ENCODE peak calls at places on chromosomes 6 and 20, in nine cellular contexts. One of them, this sample, is unnamed.

GRCh38 chr6:96621983-96622382 is 59.1 kb downstream of the FHL5 start:
- DNase-seq in lower leg skin: no peak
- DNase-seq in lower lobe of right lung: no peak
- DNase-seq in HFFc6: no peak
- DNase-seq in endothelial cell: no peak
- DNase-seq in suprapubic skin: no peak
- DNase-seq in cardiac fibroblast: no peak
- DNase-seq in AG10803: no peak
- DNase-seq in breast epithelium: no peak
- DNase-seq in this sample: no peak

GRCh38 chr20:54132612-54133433 is 41.0 kb downstream of the CYP24A1 start:
- DNase-seq in lower leg skin: no peak
- DNase-seq in lower lobe of right lung: no peak
- DNase-seq in HFFc6: peak
- DNase-seq in endothelial cell: no peak
- DNase-seq in suprapubic skin: no peak
- DNase-seq in cardiac fibroblast: peak
- DNase-seq in AG10803: peak
- DNase-seq in breast epithelium: peak
- DNase-seq in this sample: no peak

GRCh38 chr20:50593005-50593335 is 82.8 kb downstream of the PTPN1 start:
- DNase-seq in lower leg skin: no peak
- DNase-seq in lower lobe of right lung: no peak
- DNase-seq in HFFc6: no peak
- DNase-seq in endothelial cell: no peak
- DNase-seq in suprapubic skin: no peak
- DNase-seq in cardiac fibroblast: no peak
- DNase-seq in AG10803: no peak
- DNase-seq in breast epithelium: no peak
- DNase-seq in this sample: no peak

GRCh38 chr6:86017236-86017635 is 374.6 kb upstream of the SYNCRIP start:
- DNase-seq in lower leg skin: no peak
- DNase-seq in lower lobe of right lung: no peak
- DNase-seq in HFFc6: no peak
- DNase-seq in endothelial cell: no peak
- DNase-seq in suprapubic skin: no peak
- DNase-seq in cardiac fibroblast: no peak
- DNase-seq in AG10803: no peak
- DNase-seq in breast epithelium: no peak
- DNase-seq in this sample: no peak

GRCh38 chr6:30942338-30943060 is 1.7 kb downstream of the MUCL3 start:
- DNase-seq in lower leg skin: peak
- DNase-seq in lower lobe of right lung: peak
- DNase-seq in HFFc6: peak
- DNase-seq in endothelial cell: peak
- DNase-seq in suprapubic skin: no peak
- DNase-seq in cardiac fibroblast: peak
- DNase-seq in AG10803: peak
- DNase-seq in breast epithelium: peak
- DNase-seq in this sample: peak

GRCh38 chr20:33387177-33387576 is 14.1 kb downstream of the CDK5RAP1 start:
- DNase-seq in lower leg skin: peak
- DNase-seq in lower lobe of right lung: no peak
- DNase-seq in HFFc6: peak
- DNase-seq in endothelial cell: no peak
- DNase-seq in suprapubic skin: no peak
- DNase-seq in cardiac fibroblast: peak
- DNase-seq in AG10803: peak
- DNase-seq in breast epithelium: no peak
- DNase-seq in this sample: no peak

GRCh38 chr20:60715172-60715571 is 536.9 kb upstream of the CDH4 start:
- DNase-seq in lower leg skin: no peak
- DNase-seq in lower lobe of right lung: no peak
- DNase-seq in HFFc6: no peak
- DNase-seq in endothelial cell: no peak
- DNase-seq in suprapubic skin: no peak
- DNase-seq in cardiac fibroblast: no peak
- DNase-seq in AG10803: no peak
- DNase-seq in breast epithelium: no peak
- DNase-seq in this sample: no peak

GRCh38 chr6:156998824-156999330 is 221.7 kb downstream of the ARID1B start:
- DNase-seq in lower leg skin: no peak
- DNase-seq in lower lobe of right lung: no peak
- DNase-seq in HFFc6: no peak
- DNase-seq in endothelial cell: no peak
- DNase-seq in suprapubic skin: no peak
- DNase-seq in cardiac fibroblast: no peak
- DNase-seq in AG10803: no peak
- DNase-seq in breast epithelium: no peak
- DNase-seq in this sample: no peak

GRCh38 chr20:9978395-9979004 is 56.3 kb upstream of the ANKEF1 start:
- DNase-seq in lower leg skin: no peak
- DNase-seq in lower lobe of right lung: no peak
- DNase-seq in HFFc6: peak
- DNase-seq in endothelial cell: peak
- DNase-seq in suprapubic skin: no peak
- DNase-seq in cardiac fibroblast: peak
- DNase-seq in AG10803: peak
- DNase-seq in breast epithelium: peak
- DNase-seq in this sample: no peak

GRCh38 chr6:108945686-108946158 is 97.5 kb downstream of the ARMC2 start:
- DNase-seq in lower leg skin: peak
- DNase-seq in lower lobe of right lung: peak
- DNase-seq in HFFc6: peak
- DNase-seq in endothelial cell: no peak
- DNase-seq in suprapubic skin: peak
- DNase-seq in cardiac fibroblast: peak
- DNase-seq in AG10803: peak
- DNase-seq in breast epithelium: no peak
- DNase-seq in this sample: no peak

GRCh38 chr20:4601630-4602296 is 119.9 kb upstream of the PRND start:
- DNase-seq in lower leg skin: no peak
- DNase-seq in lower lobe of right lung: no peak
- DNase-seq in HFFc6: no peak
- DNase-seq in endothelial cell: no peak
- DNase-seq in suprapubic skin: no peak
- DNase-seq in cardiac fibroblast: peak
- DNase-seq in AG10803: peak
- DNase-seq in breast epithelium: no peak
- DNase-seq in this sample: no peak

GRCh38 chr6:43093361-43094289 is 17.5 kb downstream of the PTK7 start:
- DNase-seq in lower leg skin: no peak
- DNase-seq in lower lobe of right lung: no peak
- DNase-seq in HFFc6: peak
- DNase-seq in endothelial cell: no peak
- DNase-seq in suprapubic skin: no peak
- DNase-seq in cardiac fibroblast: peak
- DNase-seq in AG10803: peak
- DNase-seq in breast epithelium: peak
- DNase-seq in this sample: peak

GRCh38 chr6:44075137-44076015 is 51.9 kb downstream of the MRPL14 start:
- DNase-seq in lower leg skin: no peak
- DNase-seq in lower lobe of right lung: no peak
- DNase-seq in HFFc6: no peak
- DNase-seq in endothelial cell: no peak
- DNase-seq in suprapubic skin: no peak
- DNase-seq in cardiac fibroblast: no peak
- DNase-seq in AG10803: no peak
- DNase-seq in breast epithelium: no peak
- DNase-seq in this sample: no peak

GRCh38 chr6:132858750-132859149 is 44.4 kb downstream of the RPS12 start:
- DNase-seq in lower leg skin: no peak
- DNase-seq in lower lobe of right lung: no peak
- DNase-seq in HFFc6: no peak
- DNase-seq in endothelial cell: no peak
- DNase-seq in suprapubic skin: no peak
- DNase-seq in cardiac fibroblast: no peak
- DNase-seq in AG10803: no peak
- DNase-seq in breast epithelium: no peak
- DNase-seq in this sample: no peak

GRCh38 chr6:168044521-168045130 is 34.4 kb downstream of the FRMD1 start:
- DNase-seq in lower leg skin: no peak
- DNase-seq in lower lobe of right lung: peak
- DNase-seq in HFFc6: no peak
- DNase-seq in endothelial cell: no peak
- DNase-seq in suprapubic skin: no peak
- DNase-seq in cardiac fibroblast: no peak
- DNase-seq in AG10803: no peak
- DNase-seq in breast epithelium: no peak
- DNase-seq in this sample: no peak

GRCh38 chr6:37059344-37060194 is 54.1 kb downstream of the FGD2 start:
- DNase-seq in lower leg skin: peak
- DNase-seq in lower lobe of right lung: peak
- DNase-seq in HFFc6: peak
- DNase-seq in endothelial cell: peak
- DNase-seq in suprapubic skin: no peak
- DNase-seq in cardiac fibroblast: peak
- DNase-seq in AG10803: peak
- DNase-seq in breast epithelium: peak
- DNase-seq in this sample: peak
- TF ChIP-seq CTCF in lower leg skin: no peak
- TF ChIP-seq CTCF in lower lobe of right lung: peak
- TF ChIP-seq CTCF in HFFc6: peak
- TF ChIP-seq CTCF in endothelial cell: peak
- TF ChIP-seq CTCF in suprapubic skin: peak
- TF ChIP-seq CTCF in cardiac fibroblast: peak
- TF ChIP-seq CTCF in AG10803: peak
- TF ChIP-seq CTCF in breast epithelium: peak
- TF ChIP-seq CTCF in this sample: peak

GRCh38 chr6:18207438-18207837 is 52.2 kb downstream of the KDM1B start:
- DNase-seq in lower leg skin: no peak
- DNase-seq in lower lobe of right lung: no peak
- DNase-seq in HFFc6: no peak
- DNase-seq in endothelial cell: no peak
- DNase-seq in suprapubic skin: no peak
- DNase-seq in cardiac fibroblast: no peak
- DNase-seq in AG10803: no peak
- DNase-seq in breast epithelium: no peak
- DNase-seq in this sample: no peak

GRCh38 chr6:18206591-18206990 is 51.4 kb downstream of the KDM1B start:
- DNase-seq in lower leg skin: no peak
- DNase-seq in lower lobe of right lung: no peak
- DNase-seq in HFFc6: no peak
- DNase-seq in endothelial cell: no peak
- DNase-seq in suprapubic skin: no peak
- DNase-seq in cardiac fibroblast: no peak
- DNase-seq in AG10803: no peak
- DNase-seq in breast epithelium: no peak
- DNase-seq in this sample: no peak

GRCh38 chr6:18207949-18208348 is 52.7 kb downstream of the KDM1B start:
- DNase-seq in lower leg skin: no peak
- DNase-seq in lower lobe of right lung: no peak
- DNase-seq in HFFc6: no peak
- DNase-seq in endothelial cell: no peak
- DNase-seq in suprapubic skin: no peak
- DNase-seq in cardiac fibroblast: no peak
- DNase-seq in AG10803: no peak
- DNase-seq in breast epithelium: no peak
- DNase-seq in this sample: no peak

GRCh38 chr6:18203786-18204185 is 48.6 kb downstream of the KDM1B start:
- DNase-seq in lower leg skin: no peak
- DNase-seq in lower lobe of right lung: no peak
- DNase-seq in HFFc6: no peak
- DNase-seq in endothelial cell: no peak
- DNase-seq in suprapubic skin: no peak
- DNase-seq in cardiac fibroblast: no peak
- DNase-seq in AG10803: peak
- DNase-seq in breast epithelium: no peak
- DNase-seq in this sample: no peak

GRCh38 chr6:18204691-18205090 is 49.5 kb downstream of the KDM1B start:
- DNase-seq in lower leg skin: no peak
- DNase-seq in lower lobe of right lung: no peak
- DNase-seq in HFFc6: no peak
- DNase-seq in endothelial cell: no peak
- DNase-seq in suprapubic skin: no peak
- DNase-seq in cardiac fibroblast: no peak
- DNase-seq in AG10803: no peak
- DNase-seq in breast epithelium: no peak
- DNase-seq in this sample: no peak
- TF ChIP-seq CTCF in lower leg skin: no peak
- TF ChIP-seq CTCF in lower lobe of right lung: no peak
- TF ChIP-seq CTCF in HFFc6: no peak
- TF ChIP-seq CTCF in endothelial cell: no peak
- TF ChIP-seq CTCF in suprapubic skin: no peak
- TF ChIP-seq CTCF in cardiac fibroblast: no peak
- TF ChIP-seq CTCF in AG10803: no peak
- TF ChIP-seq CTCF in breast epithelium: no peak
- TF ChIP-seq CTCF in this sample: no peak

DNA sequence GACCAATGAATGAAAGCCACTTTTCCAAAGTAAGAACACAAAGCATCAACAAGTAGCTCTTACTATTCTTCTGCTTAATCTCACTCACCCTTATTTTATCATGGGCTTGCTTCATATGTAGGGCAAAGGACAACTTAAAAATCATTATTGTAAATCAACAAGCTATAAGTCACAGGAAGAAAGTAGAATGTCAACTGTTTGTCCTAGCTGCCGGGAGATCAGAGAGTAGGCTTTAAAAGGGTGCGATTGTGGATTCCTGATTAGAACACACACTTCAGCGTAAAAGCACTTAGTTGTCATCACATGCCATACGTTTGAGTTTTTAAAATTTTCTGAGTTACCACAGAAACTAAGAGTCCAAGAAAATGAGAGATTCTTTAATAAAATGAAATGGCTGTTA is 44.4 kb upstream of the NHSL1 start:
- DNase-seq in lower leg skin: no peak
- DNase-seq in lower lobe of right lung: no peak
- DNase-seq in HFFc6: no peak
- DNase-seq in endothelial cell: no peak
- DNase-seq in suprapubic skin: no peak
- DNase-seq in cardiac fibroblast: no peak
- DNase-seq in AG10803: no peak
- DNase-seq in breast epithelium: no peak
- DNase-seq in this sample: no peak
- TF ChIP-seq CTCF in lower leg skin: no peak
- TF ChIP-seq CTCF in lower lobe of right lung: no peak
- TF ChIP-seq CTCF in HFFc6: no peak
- TF ChIP-seq CTCF in endothelial cell: no peak
- TF ChIP-seq CTCF in suprapubic skin: no peak
- TF ChIP-seq CTCF in cardiac fibroblast: no peak
- TF ChIP-seq CTCF in AG10803: no peak
- TF ChIP-seq CTCF in breast epithelium: no peak
- TF ChIP-seq CTCF in this sample: no peak

DNA sequence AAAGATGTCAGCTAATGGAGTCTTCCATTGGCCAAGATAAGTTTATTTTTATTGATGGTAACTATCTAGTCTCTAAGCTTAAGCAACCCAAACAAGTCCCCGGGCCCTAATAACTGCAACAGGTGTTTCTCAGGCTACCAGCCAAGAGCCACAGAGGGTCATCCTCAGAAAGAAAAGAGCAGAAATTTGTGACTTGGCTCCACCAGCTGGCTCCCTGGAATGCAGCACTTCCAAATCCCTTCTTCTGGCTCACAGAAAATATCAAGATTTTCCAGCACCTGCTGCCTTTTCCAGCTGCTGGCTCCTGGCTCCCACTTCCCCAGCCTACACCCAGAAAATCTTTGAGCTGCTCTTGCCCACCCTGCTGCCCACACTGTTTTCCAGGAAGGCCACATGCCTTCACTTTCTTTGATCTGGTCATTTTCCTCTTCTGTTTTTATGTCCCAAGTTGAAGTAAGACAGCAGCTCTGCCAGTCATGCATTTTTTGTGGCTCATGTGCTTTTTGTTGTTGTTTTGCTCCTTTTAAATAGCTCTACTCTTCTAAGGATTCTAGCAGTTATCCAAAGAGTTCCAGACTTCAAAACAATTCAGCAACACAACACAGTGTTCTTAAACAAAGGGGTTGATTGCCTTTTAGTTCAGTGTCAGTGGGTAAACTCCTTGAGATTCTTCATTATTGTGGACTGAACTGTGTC is 151.0 kb upstream of the SMLR1 start:
- DNase-seq in lower leg skin: no peak
- DNase-seq in lower lobe of right lung: no peak
- DNase-seq in HFFc6: peak
- DNase-seq in endothelial cell: no peak
- DNase-seq in suprapubic skin: no peak
- DNase-seq in cardiac fibroblast: no peak
- DNase-seq in AG10803: peak
- DNase-seq in breast epithelium: no peak
- DNase-seq in this sample: no peak
- TF ChIP-seq CTCF in lower leg skin: no peak
- TF ChIP-seq CTCF in lower lobe of right lung: no peak
- TF ChIP-seq CTCF in HFFc6: no peak
- TF ChIP-seq CTCF in endothelial cell: no peak
- TF ChIP-seq CTCF in suprapubic skin: no peak
- TF ChIP-seq CTCF in cardiac fibroblast: no peak
- TF ChIP-seq CTCF in AG10803: no peak
- TF ChIP-seq CTCF in breast epithelium: no peak
- TF ChIP-seq CTCF in this sample: peak